ENCODE peak calls at places on chromosomes 1 and 21, in six cellular contexts. One of them, this sample, is unnamed. For H3K4me1, the result is how much of the 10 kb centered on the place peaks cover.

GRCh38 chr21:14987370-14988170 is 77.2 kb downstream of the NRIP1 start:
- DNase-seq in IMR-90: no peak
- DNase-seq in neuronal stem cell: no peak
- DNase-seq in H1: no peak
- DNase-seq in mesenchymal stem cell: no peak
- DNase-seq in trophoblast cell: no peak
- DNase-seq in this sample: peak

GRCh38 chr1:93965256-93965655 is 56.0 kb upstream of the GCLM start:
- DNase-seq in IMR-90: no peak
- DNase-seq in neuronal stem cell: no peak
- DNase-seq in H1: no peak
- DNase-seq in mesenchymal stem cell: no peak
- DNase-seq in trophoblast cell: peak
- DNase-seq in this sample: no peak

GRCh38 chr1:7366955-7367665 is 404.0 kb upstream of the VAMP3 start:
- DNase-seq in IMR-90: no peak
- DNase-seq in neuronal stem cell: no peak
- DNase-seq in H1: no peak
- DNase-seq in mesenchymal stem cell: no peak
- DNase-seq in trophoblast cell: no peak
- DNase-seq in this sample: no peak

GRCh38 chr21:44903054-44903685 is 17.5 kb downstream of the ITGB2 start:
- DNase-seq in IMR-90: no peak
- DNase-seq in neuronal stem cell: no peak
- DNase-seq in H1: no peak
- DNase-seq in mesenchymal stem cell: no peak
- DNase-seq in trophoblast cell: no peak
- DNase-seq in this sample: no peak

GRCh38 chr1:210464519-210465039 is 135.9 kb downstream of the HHAT start:
- DNase-seq in IMR-90: peak
- DNase-seq in neuronal stem cell: no peak
- DNase-seq in H1: no peak
- DNase-seq in mesenchymal stem cell: no peak
- DNase-seq in trophoblast cell: peak
- DNase-seq in this sample: no peak

GRCh38 chr1:84164156-84164555 is 20.1 kb downstream of the PRKACB start:
- DNase-seq in IMR-90: no peak
- DNase-seq in neuronal stem cell: no peak
- DNase-seq in H1: no peak
- DNase-seq in mesenchymal stem cell: no peak
- DNase-seq in trophoblast cell: no peak
- DNase-seq in this sample: no peak

GRCh38 chr1:240093120-240093961 is 1.7 kb downstream of the FMN2 start:
- DNase-seq in IMR-90: no peak
- DNase-seq in neuronal stem cell: peak
- DNase-seq in H1: peak
- DNase-seq in mesenchymal stem cell: peak
- DNase-seq in trophoblast cell: no peak
- DNase-seq in this sample: peak

GRCh38 chr1:73673980-73674379 is 524.0 kb downstream of the LRRIQ3 start:
- DNase-seq in IMR-90: no peak
- DNase-seq in neuronal stem cell: no peak
- DNase-seq in H1: no peak
- DNase-seq in mesenchymal stem cell: no peak
- DNase-seq in trophoblast cell: no peak
- DNase-seq in this sample: no peak

GRCh38 chr1:39872698-39873097 is 10.6 kb downstream of the TRIT1 start:
- DNase-seq in IMR-90: no peak
- DNase-seq in neuronal stem cell: no peak
- DNase-seq in H1: no peak
- DNase-seq in mesenchymal stem cell: peak
- DNase-seq in trophoblast cell: no peak
- DNase-seq in this sample: no peak

GRCh38 chr1:26154750-26155149 is 4.1 kb upstream of the FAM110D start:
- DNase-seq in IMR-90: no peak
- DNase-seq in neuronal stem cell: no peak
- DNase-seq in H1: peak
- DNase-seq in mesenchymal stem cell: no peak
- DNase-seq in trophoblast cell: no peak
- DNase-seq in this sample: peak

GRCh38 chr1:243798726-243799125 is 51.3 kb downstream of the AKT3 start:
- DNase-seq in IMR-90: peak
- DNase-seq in neuronal stem cell: no peak
- DNase-seq in H1: no peak
- DNase-seq in mesenchymal stem cell: peak
- DNase-seq in trophoblast cell: peak
- DNase-seq in this sample: no peak

GRCh38 chr1:97123717-97124446 is 402.3 kb downstream of the PTBP2 start:
- DNase-seq in IMR-90: no peak
- DNase-seq in neuronal stem cell: no peak
- DNase-seq in H1: no peak
- DNase-seq in mesenchymal stem cell: peak
- DNase-seq in trophoblast cell: no peak
- DNase-seq in this sample: no peak

GRCh38 chr21:42839271-42840231 is 39.8 kb downstream of the WDR4 start:
- DNase-seq in IMR-90: no peak
- DNase-seq in neuronal stem cell: no peak
- DNase-seq in H1: peak
- DNase-seq in mesenchymal stem cell: no peak
- DNase-seq in trophoblast cell: no peak
- DNase-seq in this sample: no peak

GRCh38 chr1:59062743-59063142 is 234.2 kb upstream of the FGGY start:
- DNase-seq in IMR-90: peak
- DNase-seq in neuronal stem cell: no peak
- DNase-seq in H1: no peak
- DNase-seq in mesenchymal stem cell: peak
- DNase-seq in trophoblast cell: peak
- DNase-seq in this sample: peak

GRCh38 chr1:31562707-31563360 is 13.5 kb upstream of the TINAGL1 start:
- DNase-seq in IMR-90: peak
- DNase-seq in neuronal stem cell: no peak
- DNase-seq in H1: no peak
- DNase-seq in mesenchymal stem cell: peak
- DNase-seq in trophoblast cell: peak
- DNase-seq in this sample: peak

GRCh38 chr1:208161656-208162375 is 82.4 kb downstream of the PLXNA2 start:
- DNase-seq in IMR-90: peak
- DNase-seq in neuronal stem cell: no peak
- DNase-seq in H1: no peak
- DNase-seq in mesenchymal stem cell: peak
- DNase-seq in trophoblast cell: no peak
- DNase-seq in this sample: no peak

GRCh38 chr1:200029035-200029623 is 1.6 kb downstream of the NR5A2 start:
- DNase-seq in IMR-90: peak
- DNase-seq in neuronal stem cell: peak
- DNase-seq in H1: peak
- DNase-seq in mesenchymal stem cell: peak
- DNase-seq in trophoblast cell: peak
- DNase-seq in this sample: peak

GRCh38 chr1:153697191-153697872 is 18.8 kb downstream of the NPR1 start:
- DNase-seq in IMR-90: no peak
- DNase-seq in neuronal stem cell: no peak
- DNase-seq in H1: peak
- DNase-seq in mesenchymal stem cell: no peak
- DNase-seq in trophoblast cell: peak
- DNase-seq in this sample: peak

GRCh38 chr1:2250721-2251281 is 22.7 kb downstream of the SKI start:
- DNase-seq in IMR-90: no peak
- DNase-seq in neuronal stem cell: no peak
- DNase-seq in H1: no peak
- DNase-seq in mesenchymal stem cell: no peak
- DNase-seq in trophoblast cell: no peak
- DNase-seq in this sample: no peak

DNA sequence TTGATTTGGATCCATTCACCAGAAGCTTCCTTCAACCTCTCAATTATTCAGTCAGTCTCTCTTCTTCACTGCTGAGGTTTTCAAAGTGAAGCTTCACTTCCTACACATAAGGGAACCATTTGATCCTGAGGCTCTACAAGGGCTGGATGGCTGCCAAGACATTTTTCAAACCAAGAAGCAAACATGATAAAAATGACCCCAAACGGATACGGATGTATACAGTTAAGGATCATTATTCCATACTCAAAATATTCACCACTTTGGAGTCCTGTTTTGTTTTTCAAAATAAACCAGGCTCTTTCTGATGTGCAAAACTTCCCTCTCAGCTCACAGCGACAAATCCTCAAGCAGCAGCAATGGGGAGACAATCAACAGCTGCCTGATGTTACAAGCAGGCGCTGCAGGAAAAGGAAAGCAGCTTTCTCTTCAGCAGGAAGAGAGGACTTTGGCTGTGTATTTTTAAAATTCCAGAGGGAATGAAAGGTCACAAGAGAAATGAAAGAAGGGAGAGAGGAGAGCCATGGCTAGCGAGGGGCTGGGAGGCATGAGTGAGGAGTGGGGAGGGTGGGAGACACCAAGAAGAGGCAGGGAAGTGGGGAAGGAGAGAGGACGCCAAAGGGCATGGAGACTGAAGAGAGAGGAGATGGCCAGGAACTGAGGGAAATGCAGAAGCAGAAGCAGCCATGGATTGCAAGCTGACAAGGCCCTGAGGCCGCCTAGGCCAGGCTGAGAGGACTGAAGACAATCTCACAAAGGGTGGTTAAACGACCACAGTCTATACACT is 145.4 kb downstream of the SLC45A1 start:
- DNase-seq in IMR-90: peak
- DNase-seq in neuronal stem cell: no peak
- DNase-seq in H1: no peak
- DNase-seq in mesenchymal stem cell: peak
- DNase-seq in trophoblast cell: no peak
- DNase-seq in this sample: peak
- H2AK5ac ChIP-seq in IMR-90: peak
- H2AK5ac ChIP-seq in neuronal stem cell: no peak
- H2AK5ac ChIP-seq in H1: no peak
- H2AK5ac ChIP-seq in mesenchymal stem cell: no peak
- H2AK5ac ChIP-seq in trophoblast cell: no peak
- H2AK5ac ChIP-seq in this sample: no peak

DNA sequence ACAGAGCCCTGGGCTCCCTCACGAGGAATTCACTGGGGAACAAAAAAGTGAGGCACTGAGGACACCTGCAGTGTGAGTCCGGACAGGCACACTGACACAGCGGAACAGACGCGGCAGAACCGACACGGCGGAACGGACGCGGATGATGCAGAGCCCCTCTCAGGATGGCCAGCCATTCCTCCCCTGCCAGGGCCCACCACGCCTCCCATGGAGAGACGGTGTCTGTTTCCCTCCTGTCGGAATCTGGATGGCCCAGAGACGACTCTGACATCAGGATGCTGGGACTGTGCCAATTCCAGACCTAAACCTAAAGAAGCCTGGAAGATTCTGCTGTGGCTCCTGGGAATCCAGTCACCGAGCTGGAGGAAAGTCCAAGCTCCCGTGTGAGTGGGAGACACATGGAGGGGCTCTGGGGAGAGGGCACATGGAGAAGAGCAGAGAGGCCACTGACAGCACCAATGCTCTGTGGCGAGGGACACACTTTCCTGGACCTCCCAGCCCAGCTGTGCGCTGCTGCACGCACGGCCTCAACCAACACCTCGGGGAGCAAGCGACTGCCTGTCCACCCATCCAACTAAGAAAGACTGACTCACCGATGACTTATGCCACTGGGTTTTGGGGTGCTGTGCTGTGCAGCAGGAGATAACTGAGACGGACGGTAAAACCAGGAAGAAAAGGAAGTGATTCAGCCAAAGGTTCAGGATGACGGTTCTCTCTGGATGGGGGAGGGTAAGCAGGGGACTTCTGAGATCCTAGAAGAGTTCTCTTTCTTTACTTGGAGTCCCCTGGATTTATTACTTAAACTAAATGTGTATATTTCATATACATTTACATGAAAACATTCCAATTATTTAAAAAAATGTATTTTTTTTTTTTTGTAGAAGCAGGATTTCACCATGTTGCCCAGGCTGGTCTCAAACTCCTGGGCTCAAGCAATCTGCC is 23.3 kb downstream of the ZBTB17 start:
- DNase-seq in IMR-90: peak
- DNase-seq in neuronal stem cell: no peak
- DNase-seq in H1: no peak
- DNase-seq in mesenchymal stem cell: peak
- DNase-seq in trophoblast cell: peak
- DNase-seq in this sample: no peak
- H3K4me1 ChIP-seq in IMR-90: half or more
- H3K4me1 ChIP-seq in neuronal stem cell: under half
- H3K4me1 ChIP-seq in H1: under half
- H3K4me1 ChIP-seq in mesenchymal stem cell: half or more
- H3K4me1 ChIP-seq in trophoblast cell: under half
- H3K4me1 ChIP-seq in this sample: under half

GRCh38 chr21:38139380-38140168 is 117.2 kb upstream of the KCNJ15 start:
- DNase-seq in IMR-90: peak
- DNase-seq in neuronal stem cell: no peak
- DNase-seq in H1: no peak
- DNase-seq in mesenchymal stem cell: peak
- DNase-seq in trophoblast cell: peak
- DNase-seq in this sample: peak
- H3K4me3 ChIP-seq in IMR-90: no peak
- H3K4me3 ChIP-seq in neuronal stem cell: no peak
- H3K4me3 ChIP-seq in H1: no peak
- H3K4me3 ChIP-seq in mesenchymal stem cell: no peak
- H3K4me3 ChIP-seq in trophoblast cell: no peak
- H3K4me3 ChIP-seq in this sample: no peak

GRCh38 chr1:204567067-204567466 is 50.9 kb downstream of the MDM4 start:
- DNase-seq in IMR-90: no peak
- DNase-seq in neuronal stem cell: no peak
- DNase-seq in H1: no peak
- DNase-seq in mesenchymal stem cell: no peak
- DNase-seq in trophoblast cell: no peak
- DNase-seq in this sample: no peak
- H2AK5ac ChIP-seq in IMR-90: no peak
- H2AK5ac ChIP-seq in neuronal stem cell: no peak
- H2AK5ac ChIP-seq in H1: no peak
- H2AK5ac ChIP-seq in mesenchymal stem cell: no peak
- H2AK5ac ChIP-seq in trophoblast cell: no peak
- H2AK5ac ChIP-seq in this sample: no peak